ENCODE peak calls at places on chromosomes 3 and 15, in seven cellular contexts. B, C, L, G, O, Y and F are unnamed samples. For H3K4me1, the result is how much of the 10 kb centered on the place peaks cover.

GRCh38 chr3:166837535-166837934 is 542.6 kb downstream of the ZBBX start:
- DNase-seq in B (no peak), C (no peak), L (no peak), G (no peak), O (no peak), Y (no peak), F (no peak)

GRCh38 chr3:23435318-23435717 is 232.2 kb downstream of the UBE2E2 start:
- DNase-seq in B (no peak), C (no peak), L (no peak), G (no peak), O (no peak), Y (no peak), F (no peak)

GRCh38 chr3:147493666-147494065 is 84.5 kb downstream of the ZIC1 start:
- DNase-seq in B (no peak), C (no peak), L (no peak), G (no peak), O (peak), Y (no peak), F (no peak)

GRCh38 chr3:195999896-196000295 is 82.0 kb downstream of the TFRC start:
- DNase-seq in B (no peak), C (no peak), L (no peak), G (no peak), O (no peak), Y (no peak), F (no peak)

GRCh38 chr15:31302029-31302657 is 24.5 kb upstream of the KLF13 start:
- DNase-seq in B (peak), C (no peak), L (no peak), G (no peak), O (no peak), Y (no peak), F (no peak)

GRCh38 chr3:120875507-120875906 is 32.5 kb upstream of the STXBP5L start:
- DNase-seq in B (no peak), C (no peak), L (no peak), G (no peak), O (no peak), Y (no peak), F (no peak)

GRCh38 chr3:186281172-186281571 is 80.9 kb downstream of the DGKG start:
- DNase-seq in B (no peak), C (no peak), L (no peak), G (peak), O (peak), Y (no peak), F (no peak)

GRCh38 chr15:100731259-100732156 is 129.1 kb downstream of the ASB7 start:
- DNase-seq in B (no peak), C (no peak), L (no peak), G (peak), O (no peak), Y (no peak), F (no peak)

GRCh38 chr3:42819351-42819965 is 10.2 kb downstream of the ACKR2 start:
- DNase-seq in B (no peak), C (no peak), L (peak), G (no peak), O (no peak), Y (no peak), F (no peak)

GRCh38 chr15:74978503-74978902 is 16.9 kb upstream of the SCAMP5 start:
- DNase-seq in B (no peak), C (no peak), L (no peak), G (peak), O (no peak), Y (no peak), F (no peak)

GRCh38 chr15:38072507-38073277 is 138.3 kb downstream of the TMCO5A start:
- DNase-seq in B (peak), C (peak), L (peak), G (peak), O (peak), Y (peak), F (peak)

GRCh38 chr3:140898340-140899180 is 43.1 kb upstream of the SLC25A36 start:
- DNase-seq in B (no peak), C (no peak), L (peak), G (peak), O (peak), Y (no peak), F (no peak)

GRCh38 chr3:102123590-102124190 is 274.4 kb downstream of the NFKBIZ start:
- DNase-seq in B (no peak), C (no peak), L (no peak), G (peak), O (no peak), Y (no peak), F (no peak)

GRCh38 chr3:70264122-70264780 is 48.2 kb downstream of the MDFIC2 start:
- DNase-seq in B (no peak), C (no peak), L (peak), G (peak), O (peak), Y (no peak), F (no peak)

GRCh38 chr15:72927451-72927850 is 124.8 kb upstream of the NEO1 start:
- DNase-seq in B (no peak), C (no peak), L (no peak), G (no peak), O (no peak), Y (no peak), F (no peak)

GRCh38 chr3:83523470-83524073 is 1435.2 kb upstream of the CADM2 start:
- DNase-seq in B (peak), C (no peak), L (no peak), G (no peak), O (peak), Y (no peak), F (no peak)

GRCh38 chr15:79366691-79367090 is 55.8 kb downstream of the TMED3 start:
- DNase-seq in B (no peak), C (no peak), L (no peak), G (peak), O (no peak), Y (no peak), F (no peak)

GRCh38 chr3:113097821-113098516 is 107.2 kb downstream of the GTPBP8 start:
- DNase-seq in B (no peak), C (no peak), L (no peak), G (peak), O (no peak), Y (no peak), F (no peak)

DNA sequence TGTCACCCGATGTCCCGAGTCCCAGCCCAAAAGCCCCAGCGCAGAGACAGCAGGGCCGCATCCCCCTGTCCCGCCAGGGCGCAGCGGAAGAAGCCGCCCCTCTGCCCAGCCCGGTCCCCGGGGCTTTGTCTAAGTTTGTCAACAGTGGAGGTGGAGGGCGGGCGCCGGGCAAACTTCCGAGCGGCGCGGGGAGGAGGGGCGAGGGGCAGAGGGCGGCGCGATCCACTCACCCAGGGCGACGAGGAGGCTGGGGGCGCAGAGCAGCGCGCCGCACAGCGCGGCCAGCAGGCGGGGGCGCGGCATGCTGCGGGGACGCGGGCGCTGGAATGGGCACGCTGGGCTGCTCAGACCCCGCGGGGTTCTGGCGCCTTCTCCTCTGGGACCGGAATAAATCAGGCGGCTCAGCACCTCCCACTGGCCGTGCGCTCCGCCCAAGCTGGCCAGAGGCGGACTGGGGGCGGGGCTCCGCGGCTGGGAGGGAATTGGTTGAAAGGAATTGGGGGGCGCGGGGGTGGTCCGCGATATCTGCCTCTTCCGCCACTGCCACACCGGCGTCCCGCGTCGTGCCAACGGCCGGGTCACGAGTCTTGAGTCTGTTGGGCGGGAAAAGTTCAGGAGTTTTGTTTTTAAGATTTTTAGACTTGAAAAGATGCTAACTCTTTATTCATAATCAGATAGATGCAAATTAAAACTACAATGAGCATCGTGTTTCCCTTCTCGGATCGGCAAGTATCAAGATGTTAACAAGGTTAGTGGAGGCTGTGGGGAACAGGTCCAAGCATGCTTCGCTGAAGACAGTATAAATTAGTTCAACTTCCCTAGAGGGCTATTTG is at the start of gene MFGE8:
- DNase-seq in B (peak), C (peak), L (peak), G (peak), O (peak), Y (peak), F (peak)
- TF ChIP-seq CTCF in B (peak), C (peak), L (no peak), G (peak), O (no peak), Y (no peak), F (peak)

GRCh38 chr15:85415779-85416178 is 35.4 kb downstream of the AKAP13 start:
- DNase-seq in B (no peak), C (no peak), L (no peak), G (peak), O (no peak), Y (no peak), F (no peak)
- H3K4me1 ChIP-seq in B (half or more), C (under half), L (under half), G (under half), O (under half), Y (under half), F (under half)

GRCh38 chr3:134794950-134795775 is at the start of gene EPHB1:
- DNase-seq in B (peak), C (peak), L (peak), G (peak), O (peak), Y (peak), F (peak)
- H3K4me3 ChIP-seq in B (peak), C (peak), L (peak), G (peak), O (no peak), Y (peak), F (peak)

GRCh38 chr3:122678496-122678895 is 2.1 kb upstream of the PARP14 start:
- DNase-seq in B (no peak), C (no peak), L (no peak), G (no peak), O (no peak), Y (no peak), F (no peak)

GRCh38 chr3:122680381-122681293 is at the start of gene PARP14:
- DNase-seq in B (peak), C (peak), L (peak), G (peak), O (peak), Y (peak), F (peak)

GRCh38 chr3:122681294-122682015 is 816 bp downstream of the PARP14 start:
- DNase-seq in B (no peak), C (peak), L (no peak), G (no peak), O (peak), Y (no peak), F (no peak)

GRCh38 chr3:122679085-122679466 is 1.6 kb upstream of the PARP14 start:
- DNase-seq in B (peak), C (peak), L (peak), G (peak), O (peak), Y (peak), F (peak)

GRCh38 chr3:122679467-122680291 is 960 bp upstream of the PARP14 start:
- DNase-seq in B (peak), C (peak), L (peak), G (peak), O (peak), Y (peak), F (no peak)
- TF ChIP-seq CTCF in B (no peak), C (no peak), L (no peak), G (no peak), O (no peak), Y (no peak), F (no peak)

GRCh38 chr15:40941528-40942336 is 11.5 kb upstream of the CHAC1 start:
- DNase-seq in B (peak), C (peak), L (peak), G (peak), O (peak), Y (peak), F (peak)

GRCh38 chr15:40943764-40944365 is 9.4 kb upstream of the CHAC1 start:
- DNase-seq in B (no peak), C (no peak), L (no peak), G (no peak), O (no peak), Y (no peak), F (no peak)

GRCh38 chr15:40942337-40942854 is 10.9 kb upstream of the CHAC1 start:
- DNase-seq in B (no peak), C (no peak), L (no peak), G (no peak), O (no peak), Y (peak), F (no peak)

GRCh38 chr15:40942865-40943264 is 10.4 kb upstream of the CHAC1 start:
- DNase-seq in B (no peak), C (no peak), L (no peak), G (no peak), O (no peak), Y (no peak), F (no peak)

GRCh38 chr15:40944510-40945296 is 8.6 kb upstream of the CHAC1 start:
- DNase-seq in B (no peak), C (no peak), L (no peak), G (no peak), O (no peak), Y (no peak), F (no peak)
- H3K4me1 ChIP-seq in B (under half), C (under half), L (under half), G (under half), O (under half), Y (under half), F (under half)

GRCh38 chr15:48619446-48619845 is 26.1 kb downstream of the FBN1 start:
- DNase-seq in B (no peak), C (no peak), L (no peak), G (no peak), O (no peak), Y (no peak), F (no peak)
- H3K4me3 ChIP-seq in B (no peak), C (no peak), L (no peak), G (no peak), O (no peak), Y (no peak), F (no peak)

GRCh38 chr15:96353378-96353930 is 23.0 kb downstream of the NR2F2 start:
- DNase-seq in B (no peak), C (no peak), L (no peak), G (no peak), O (no peak), Y (no peak), F (no peak)

GRCh38 chr15:96352594-96353377 is 22.3 kb downstream of the NR2F2 start:
- DNase-seq in B (no peak), C (peak), L (no peak), G (peak), O (peak), Y (no peak), F (no peak)

GRCh38 chr15:96350884-96351639 is 20.6 kb downstream of the NR2F2 start:
- DNase-seq in B (no peak), C (no peak), L (no peak), G (no peak), O (peak), Y (no peak), F (no peak)

GRCh38 chr15:96350321-96350720 is 19.8 kb downstream of the NR2F2 start:
- DNase-seq in B (no peak), C (no peak), L (peak), G (no peak), O (peak), Y (no peak), F (no peak)

GRCh38 chr15:96351801-96352593 is 21.5 kb downstream of the NR2F2 start:
- DNase-seq in B (no peak), C (peak), L (no peak), G (no peak), O (peak), Y (peak), F (no peak)
- TF ChIP-seq CTCF in B (no peak), C (no peak), L (no peak), G (no peak), O (no peak), Y (no peak), F (no peak)